ENCODE peak calls at places on chromosomes 16 and 17, in nine cellular contexts. One of them, this sample, is unnamed.

GRCh38 chr17:44083250-44083849 is 12.8 kb downstream of the G6PC3 start:
- DNase-seq in activated naive CD8-positive, alpha-beta T cell treated with anti-CD3 and anti-CD28 coated beads for 36 hours: no peak
- DNase-seq in EL: no peak
- DNase-seq in astrocyte of the spinal cord: no peak
- DNase-seq in CD4-positive, CD25-positive, alpha-beta regulatory T cell: no peak
- DNase-seq in AG04449: no peak
- DNase-seq in bronchial epithelial cell: peak
- DNase-seq in stimulated activated effector memory CD8-positive, alpha-beta T cell treated with anti-CD3 and anti-CD28 coated beads, Interleukin-12 subunit alpha, Interleukin-12 subunit beta, amount 100 ng/mL, for 72 hours: no peak
- DNase-seq in foreskin keratinocyte: peak
- DNase-seq in this sample: no peak

GRCh38 chr17:16286947-16287562 is 66.2 kb downstream of the CENPV start:
- DNase-seq in bronchial epithelial cell: no peak
- DNase-seq in AG04449: no peak
- DNase-seq in EL: peak
- DNase-seq in stimulated activated effector memory CD8-positive, alpha-beta T cell treated with anti-CD3 and anti-CD28 coated beads, Interleukin-12 subunit alpha, Interleukin-12 subunit beta, amount 100 ng/mL, for 72 hours: no peak
- DNase-seq in activated naive CD8-positive, alpha-beta T cell treated with anti-CD3 and anti-CD28 coated beads for 36 hours: no peak
- DNase-seq in CD4-positive, CD25-positive, alpha-beta regulatory T cell: no peak
- DNase-seq in astrocyte of the spinal cord: no peak
- DNase-seq in foreskin keratinocyte: no peak
- DNase-seq in this sample: no peak

GRCh38 chr17:62781356-62781755 is 26.8 kb downstream of the MARCHF10 start:
- DNase-seq in foreskin keratinocyte: no peak
- DNase-seq in AG04449: no peak
- DNase-seq in stimulated activated effector memory CD8-positive, alpha-beta T cell treated with anti-CD3 and anti-CD28 coated beads, Interleukin-12 subunit alpha, Interleukin-12 subunit beta, amount 100 ng/mL, for 72 hours: no peak
- DNase-seq in EL: peak
- DNase-seq in astrocyte of the spinal cord: peak
- DNase-seq in CD4-positive, CD25-positive, alpha-beta regulatory T cell: no peak
- DNase-seq in activated naive CD8-positive, alpha-beta T cell treated with anti-CD3 and anti-CD28 coated beads for 36 hours: no peak
- DNase-seq in bronchial epithelial cell: no peak
- DNase-seq in this sample: no peak

GRCh38 chr17:5437721-5438317 is 1.1 kb downstream of the C1QBP start:
- DNase-seq in foreskin keratinocyte: peak
- DNase-seq in astrocyte of the spinal cord: no peak
- DNase-seq in EL: peak
- DNase-seq in activated naive CD8-positive, alpha-beta T cell treated with anti-CD3 and anti-CD28 coated beads for 36 hours: no peak
- DNase-seq in bronchial epithelial cell: peak
- DNase-seq in CD4-positive, CD25-positive, alpha-beta regulatory T cell: peak
- DNase-seq in stimulated activated effector memory CD8-positive, alpha-beta T cell treated with anti-CD3 and anti-CD28 coated beads, Interleukin-12 subunit alpha, Interleukin-12 subunit beta, amount 100 ng/mL, for 72 hours: no peak
- DNase-seq in AG04449: no peak
- DNase-seq in this sample: no peak

GRCh38 chr16:67663151-67663876 is 2.6 kb downstream of the PARD6A start:
- DNase-seq in CD4-positive, CD25-positive, alpha-beta regulatory T cell: peak
- DNase-seq in activated naive CD8-positive, alpha-beta T cell treated with anti-CD3 and anti-CD28 coated beads for 36 hours: peak
- DNase-seq in foreskin keratinocyte: no peak
- DNase-seq in EL: peak
- DNase-seq in stimulated activated effector memory CD8-positive, alpha-beta T cell treated with anti-CD3 and anti-CD28 coated beads, Interleukin-12 subunit alpha, Interleukin-12 subunit beta, amount 100 ng/mL, for 72 hours: peak
- DNase-seq in AG04449: no peak
- DNase-seq in astrocyte of the spinal cord: no peak
- DNase-seq in bronchial epithelial cell: no peak
- DNase-seq in this sample: no peak

GRCh38 chr16:27847030-27847550 is 216.4 kb downstream of the GSG1L start:
- DNase-seq in AG04449: no peak
- DNase-seq in foreskin keratinocyte: peak
- DNase-seq in astrocyte of the spinal cord: peak
- DNase-seq in EL: peak
- DNase-seq in bronchial epithelial cell: peak
- DNase-seq in CD4-positive, CD25-positive, alpha-beta regulatory T cell: no peak
- DNase-seq in stimulated activated effector memory CD8-positive, alpha-beta T cell treated with anti-CD3 and anti-CD28 coated beads, Interleukin-12 subunit alpha, Interleukin-12 subunit beta, amount 100 ng/mL, for 72 hours: no peak
- DNase-seq in activated naive CD8-positive, alpha-beta T cell treated with anti-CD3 and anti-CD28 coated beads for 36 hours: no peak
- DNase-seq in this sample: no peak

GRCh38 chr16:74279266-74279665 is 17.3 kb upstream of the PSMD7 start:
- DNase-seq in activated naive CD8-positive, alpha-beta T cell treated with anti-CD3 and anti-CD28 coated beads for 36 hours: no peak
- DNase-seq in astrocyte of the spinal cord: no peak
- DNase-seq in bronchial epithelial cell: no peak
- DNase-seq in CD4-positive, CD25-positive, alpha-beta regulatory T cell: no peak
- DNase-seq in EL: no peak
- DNase-seq in AG04449: no peak
- DNase-seq in foreskin keratinocyte: no peak
- DNase-seq in stimulated activated effector memory CD8-positive, alpha-beta T cell treated with anti-CD3 and anti-CD28 coated beads, Interleukin-12 subunit alpha, Interleukin-12 subunit beta, amount 100 ng/mL, for 72 hours: no peak
- DNase-seq in this sample: no peak

GRCh38 chr17:47239663-47240374 is 13.8 kb upstream of the ITGB3 start:
- DNase-seq in EL: peak
- DNase-seq in foreskin keratinocyte: peak
- DNase-seq in stimulated activated effector memory CD8-positive, alpha-beta T cell treated with anti-CD3 and anti-CD28 coated beads, Interleukin-12 subunit alpha, Interleukin-12 subunit beta, amount 100 ng/mL, for 72 hours: no peak
- DNase-seq in CD4-positive, CD25-positive, alpha-beta regulatory T cell: no peak
- DNase-seq in bronchial epithelial cell: peak
- DNase-seq in astrocyte of the spinal cord: peak
- DNase-seq in AG04449: peak
- DNase-seq in activated naive CD8-positive, alpha-beta T cell treated with anti-CD3 and anti-CD28 coated beads for 36 hours: no peak
- DNase-seq in this sample: peak

GRCh38 chr17:38535886-38536285 is 69.9 kb downstream of the SRCIN1 start:
- DNase-seq in EL: no peak
- DNase-seq in stimulated activated effector memory CD8-positive, alpha-beta T cell treated with anti-CD3 and anti-CD28 coated beads, Interleukin-12 subunit alpha, Interleukin-12 subunit beta, amount 100 ng/mL, for 72 hours: no peak
- DNase-seq in bronchial epithelial cell: no peak
- DNase-seq in astrocyte of the spinal cord: no peak
- DNase-seq in foreskin keratinocyte: no peak
- DNase-seq in AG04449: no peak
- DNase-seq in CD4-positive, CD25-positive, alpha-beta regulatory T cell: no peak
- DNase-seq in activated naive CD8-positive, alpha-beta T cell treated with anti-CD3 and anti-CD28 coated beads for 36 hours: no peak
- DNase-seq in this sample: no peak

GRCh38 chr17:49659983-49660382 is 17.9 kb downstream of the SPOP start:
- DNase-seq in astrocyte of the spinal cord: no peak
- DNase-seq in CD4-positive, CD25-positive, alpha-beta regulatory T cell: no peak
- DNase-seq in bronchial epithelial cell: no peak
- DNase-seq in EL: no peak
- DNase-seq in stimulated activated effector memory CD8-positive, alpha-beta T cell treated with anti-CD3 and anti-CD28 coated beads, Interleukin-12 subunit alpha, Interleukin-12 subunit beta, amount 100 ng/mL, for 72 hours: no peak
- DNase-seq in activated naive CD8-positive, alpha-beta T cell treated with anti-CD3 and anti-CD28 coated beads for 36 hours: no peak
- DNase-seq in AG04449: no peak
- DNase-seq in foreskin keratinocyte: no peak
- DNase-seq in this sample: no peak

GRCh38 chr17:61551255-61551742 is 39.7 kb downstream of the NACA2 start:
- DNase-seq in AG04449: peak
- DNase-seq in stimulated activated effector memory CD8-positive, alpha-beta T cell treated with anti-CD3 and anti-CD28 coated beads, Interleukin-12 subunit alpha, Interleukin-12 subunit beta, amount 100 ng/mL, for 72 hours: no peak
- DNase-seq in activated naive CD8-positive, alpha-beta T cell treated with anti-CD3 and anti-CD28 coated beads for 36 hours: no peak
- DNase-seq in EL: peak
- DNase-seq in foreskin keratinocyte: peak
- DNase-seq in bronchial epithelial cell: peak
- DNase-seq in astrocyte of the spinal cord: peak
- DNase-seq in CD4-positive, CD25-positive, alpha-beta regulatory T cell: peak
- DNase-seq in this sample: peak

GRCh38 chr17:82927661-82928601 is 88.1 kb upstream of the ZNF750 start:
- DNase-seq in activated naive CD8-positive, alpha-beta T cell treated with anti-CD3 and anti-CD28 coated beads for 36 hours: no peak
- DNase-seq in astrocyte of the spinal cord: no peak
- DNase-seq in bronchial epithelial cell: no peak
- DNase-seq in foreskin keratinocyte: no peak
- DNase-seq in stimulated activated effector memory CD8-positive, alpha-beta T cell treated with anti-CD3 and anti-CD28 coated beads, Interleukin-12 subunit alpha, Interleukin-12 subunit beta, amount 100 ng/mL, for 72 hours: no peak
- DNase-seq in EL: no peak
- DNase-seq in CD4-positive, CD25-positive, alpha-beta regulatory T cell: no peak
- DNase-seq in AG04449: no peak
- DNase-seq in this sample: no peak

GRCh38 chr17:82328994-82329507 is 4.5 kb downstream of the SECTM1 start:
- DNase-seq in activated naive CD8-positive, alpha-beta T cell treated with anti-CD3 and anti-CD28 coated beads for 36 hours: no peak
- DNase-seq in EL: no peak
- DNase-seq in bronchial epithelial cell: no peak
- DNase-seq in astrocyte of the spinal cord: no peak
- DNase-seq in stimulated activated effector memory CD8-positive, alpha-beta T cell treated with anti-CD3 and anti-CD28 coated beads, Interleukin-12 subunit alpha, Interleukin-12 subunit beta, amount 100 ng/mL, for 72 hours: no peak
- DNase-seq in AG04449: no peak
- DNase-seq in CD4-positive, CD25-positive, alpha-beta regulatory T cell: no peak
- DNase-seq in foreskin keratinocyte: no peak
- DNase-seq in this sample: no peak

GRCh38 chr17:61815863-61816523 is 47.3 kb downstream of the BRIP1 start:
- DNase-seq in AG04449: no peak
- DNase-seq in stimulated activated effector memory CD8-positive, alpha-beta T cell treated with anti-CD3 and anti-CD28 coated beads, Interleukin-12 subunit alpha, Interleukin-12 subunit beta, amount 100 ng/mL, for 72 hours: no peak
- DNase-seq in CD4-positive, CD25-positive, alpha-beta regulatory T cell: no peak
- DNase-seq in foreskin keratinocyte: no peak
- DNase-seq in EL: no peak
- DNase-seq in activated naive CD8-positive, alpha-beta T cell treated with anti-CD3 and anti-CD28 coated beads for 36 hours: no peak
- DNase-seq in astrocyte of the spinal cord: no peak
- DNase-seq in bronchial epithelial cell: no peak
- DNase-seq in this sample: no peak